ENCODE peak calls at places on chromosome 7, in five cellular contexts. Y is A549; J is stimulated activated CD8-positive, alpha-beta memory T cell treated with anti-CD3 and anti-CD28 coated beads, Interleukin-12 subunit alpha, Interleukin-12 subunit beta, amount 100 ng/mL, for 4 hours; Q is fibroblast of the aortic adventitia; E is T-helper 2 cell. T is an unnamed sample.

GRCh38 chr7:27677912-27678612 is 15.4 kb upstream of the HIBADH start:
- DNase-seq in Y (peak; percentile 84), J (no peak), Q (peak; percentile 94), E (no peak), T (no peak)

GRCh38 chr7:106262268-106262881 is 22.4 kb downstream of the NAMPT start:
- DNase-seq in Y (no peak), J (no peak), Q (no peak), E (no peak), T (no peak)

GRCh38 chr7:2688409-2689342 is 674 bp downstream of the AMZ1 start:
- DNase-seq in Y (no peak), J (no peak), Q (no peak), E (peak; percentile 14), T (no peak)

GRCh38 chr7:155356323-155357105 is 58.8 kb downstream of the INSIG1 start:
- DNase-seq in Y (peak; percentile 43), J (no peak), Q (no peak), E (no peak), T (no peak)

GRCh38 chr7:2876031-2876862 is 32.1 kb upstream of the GNA12 start:
- DNase-seq in Y (no peak), J (no peak), Q (no peak), E (no peak), T (no peak)

GRCh38 chr7:151013728-151014497 is 10.4 kb downstream of the ATG9B start:
- DNase-seq in Y (no peak), J (peak; percentile 59), Q (no peak), E (peak; percentile 94), T (peak; percentile 67)

GRCh38 chr7:106914018-106914607 is 49.0 kb downstream of the PIK3CG start:
- DNase-seq in Y (no peak), J (no peak), Q (no peak), E (no peak), T (no peak)

GRCh38 chr7:34849163-34849960 is 187.9 kb downstream of the DPY19L1 start:
- DNase-seq in Y (peak; percentile 27), J (no peak), Q (no peak), E (no peak), T (no peak)

GRCh38 chr7:131293018-131293417 is 34.7 kb upstream of the MKLN1 start:
- DNase-seq in Y (no peak), J (no peak), Q (peak; percentile 91), E (no peak), T (no peak)

GRCh38 chr7:11754123-11754522 is 77.9 kb downstream of the THSD7A start:
- DNase-seq in Y (no peak), J (no peak), Q (no peak), E (no peak), T (no peak)

GRCh38 chr7:1924185-1924817 is 254.2 kb downstream of the ELFN1 start:
- DNase-seq in Y (no peak), J (no peak), Q (peak; percentile 77), E (no peak), T (no peak)

GRCh38 chr7:159034988-159035387 is 109.7 kb downstream of the VIPR2 start:
- DNase-seq in Y (no peak), J (no peak), Q (no peak), E (no peak), T (no peak)

GRCh38 chr7:128236924-128237586 is 4.0 kb upstream of the LEP start:
- DNase-seq in Y (peak; percentile 32), J (no peak), Q (peak; percentile 61), E (peak; percentile 3), T (no peak)

GRCh38 chr7:143945423-143945822 is 9.2 kb upstream of the OR2F1 start:
- DNase-seq in Y (no peak), J (no peak), Q (no peak), E (no peak), T (no peak)

GRCh38 chr7:68770649-68771048 is 827.6 kb upstream of the AUTS2 start:
- DNase-seq in Y (peak; percentile 6), J (no peak), Q (no peak), E (no peak), T (no peak)

GRCh38 chr7:31096198-31096881 is 44.2 kb downstream of the ADCYAP1R1 start:
- DNase-seq in Y (no peak), J (no peak), Q (no peak), E (no peak), T (no peak)

GRCh38 chr7:129952164-129952652 is 552 bp downstream of the UBE2H start:
- DNase-seq in Y (no peak), J (no peak), Q (peak; percentile 19), E (peak; percentile 23), T (peak; percentile 59)

GRCh38 chr7:55060690-55061414 is 42.0 kb downstream of the EGFR start:
- DNase-seq in Y (no peak), J (no peak), Q (peak; percentile 95), E (no peak), T (no peak)

GRCh38 chr7:20343211-20343610 is 12.5 kb downstream of the ITGB8 start:
- DNase-seq in Y (no peak), J (no peak), Q (no peak), E (no peak), T (no peak)

GRCh38 chr7:156153590-156153989 is 341.3 kb upstream of the SHH start:
- DNase-seq in Y (no peak), J (no peak), Q (no peak), E (no peak), T (no peak)

GRCh38 chr7:47669178-47669878 is 87.4 kb upstream of the TNS3 start:
- DNase-seq in Y (no peak), J (no peak), Q (peak; percentile 96), E (no peak), T (no peak)

GRCh38 chr7:73659983-73660382 is 7.6 kb upstream of the VPS37D start:
- DNase-seq in Y (no peak), J (no peak), Q (no peak), E (no peak), T (no peak)

GRCh38 chr7:45211066-45211465 is 53.5 kb downstream of the RAMP3 start:
- DNase-seq in Y (no peak), J (no peak), Q (no peak), E (no peak), T (no peak)

GRCh38 chr7:48298779-48299178 is 127.5 kb downstream of the ABCA13 start:
- DNase-seq in Y (no peak), J (no peak), Q (peak; percentile 43), E (no peak), T (no peak)

GRCh38 chr7:106344861-106345260 is 60.1 kb upstream of the NAMPT start:
- DNase-seq in Y (no peak), J (no peak), Q (no peak), E (no peak), T (no peak)

GRCh38 chr7:153354071-153354470 is 594.5 kb downstream of the ACTR3B start:
- DNase-seq in Y (no peak), J (no peak), Q (no peak), E (no peak), T (no peak)

GRCh38 chr7:157816086-157816485 is 479.3 kb downstream of the DNAJB6 start:
- DNase-seq in Y (no peak), J (no peak), Q (no peak), E (no peak), T (no peak)

GRCh38 chr7:69942557-69942956 is 344.3 kb downstream of the AUTS2 start:
- DNase-seq in Y (no peak), J (no peak), Q (no peak), E (no peak), T (no peak)

GRCh38 chr7:90384433-90384832 is 18.8 kb upstream of the CLDN12 start:
- DNase-seq in Y (no peak), J (no peak), Q (peak; percentile 9), E (no peak), T (no peak)

GRCh38 chr7:47814905-47815613 is 133.2 kb downstream of the PKD1L1 start:
- DNase-seq in Y (no peak), J (no peak), Q (no peak), E (no peak), T (no peak)

GRCh38 chr7:96486681-96487080 is 164.8 kb upstream of the SLC25A13 start:
- DNase-seq in Y (no peak), J (no peak), Q (no peak), E (no peak), T (no peak)

GRCh38 chr7:38660427-38661099 is 29.4 kb upstream of the AMPH start:
- DNase-seq in Y (peak; percentile 15), J (no peak), Q (peak; percentile 51), E (peak; percentile 16), T (no peak)

GRCh38 chr7:36216063-36216684 is 63.1 kb downstream of the EEPD1 start:
- DNase-seq in Y (no peak), J (no peak), Q (peak; percentile 33), E (no peak), T (no peak)